ENCODE peak calls at places on chromosomes 4 and X, in seven cellular contexts. P is lung, U is Daoy, R is ascending aorta, Q is adipocyte, G is AG20443, X is AG04450. D is an unnamed sample.

GRCh38 chr4:181301735-181302380 is 941.3 kb upstream of the TENM3 start:
- DNase-seq in U (peak), X (peak), G (peak), R (no peak), Q (peak), P (no peak), D (no peak)

GRCh38 chr4:6308890-6309643 is 39.4 kb downstream of the WFS1 start:
- DNase-seq in P (no peak), G (no peak), Q (peak), X (no peak), U (peak), R (no peak), D (no peak)

GRCh38 chr4:83964996-83965541 is 429.2 kb downstream of the GPAT3 start:
- DNase-seq in X (no peak), P (no peak), G (peak), R (no peak), U (no peak), Q (peak), D (no peak)

GRCh38 chr4:158610790-158611189 is 60.9 kb downstream of the C4orf46 start:
- DNase-seq in U (peak), Q (peak), X (no peak), G (no peak), P (no peak), R (no peak), D (no peak)

GRCh38 chr4:3073158-3074077 is 920 bp downstream of the HTT-AS start:
- DNase-seq in U (no peak), Q (peak), R (no peak), G (no peak), P (peak), X (no peak), D (no peak)

GRCh38 chrX:10508891-10509290 is 111.5 kb downstream of the MID1 start:
- DNase-seq in Q (no peak), X (no peak), P (no peak), G (no peak), U (no peak), R (no peak), D (no peak)

GRCh38 chr4:164856396-164856795 is 20.6 kb upstream of the APELA start:
- DNase-seq in U (peak), X (no peak), P (no peak), Q (peak), R (no peak), G (no peak), D (no peak)

GRCh38 chr4:146943691-146944375 is 1.8 kb downstream of the TTC29 start:
- DNase-seq in P (no peak), R (no peak), X (no peak), G (no peak), Q (no peak), U (no peak), D (no peak)

GRCh38 chr4:107468812-107469211 is 251.2 kb downstream of the PAPSS1 start:
- DNase-seq in P (no peak), G (no peak), U (no peak), R (no peak), Q (no peak), X (no peak), D (no peak)

GRCh38 chr4:2290488-2290887 is 28.6 kb upstream of the MXD4 start:
- DNase-seq in R (peak), X (no peak), P (no peak), G (no peak), Q (no peak), U (no peak), D (no peak)

GRCh38 chr4:140252144-140252741 is 98.3 kb upstream of the MAML3 start:
- DNase-seq in G (no peak), P (no peak), Q (no peak), R (peak), X (no peak), U (peak), D (no peak)

GRCh38 chrX:77450415-77450814 is 3.2 kb downstream of the FGF16 start:
- DNase-seq in U (no peak), X (no peak), R (no peak), G (no peak), P (no peak), Q (no peak), D (no peak)

GRCh38 chrX:43836435-43837184 is 45.6 kb downstream of the MAOB start:
- DNase-seq in Q (peak), G (peak), U (no peak), R (no peak), P (no peak), X (peak), D (no peak)

GRCh38 chr4:167826281-167826680 is 266.1 kb upstream of the ANXA10 start:
- DNase-seq in R (no peak), Q (peak), P (no peak), U (no peak), G (no peak), X (no peak), D (no peak)

GRCh38 chrX:154434394-154435168 is 2.4 kb upstream of the GDI1 start:
- DNase-seq in P (no peak), R (no peak), X (no peak), Q (no peak), U (no peak), G (no peak), D (no peak)

GRCh38 chr4:173370130-173370476 is 651 bp upstream of the SAP30 start:
- DNase-seq in P (peak), G (peak), U (no peak), R (peak), Q (no peak), X (no peak), D (no peak)

GRCh38 chr4:182254381-182254780 is 11.2 kb downstream of the TENM3 start:
- DNase-seq in Q (no peak), G (no peak), U (no peak), X (no peak), P (no peak), R (no peak), D (no peak)

GRCh38 chr4:1775731-1776500 is 17.2 kb upstream of the FGFR3 start:
- DNase-seq in U (peak), G (peak), P (no peak), Q (peak), R (no peak), X (no peak), D (no peak)

GRCh38 chr4:84028340-84028739 is 470.8 kb downstream of the NKX6-1 start:
- DNase-seq in P (no peak), X (no peak), Q (no peak), R (no peak), G (no peak), U (no peak), D (no peak)

GRCh38 chrX:131840799-131841495 is 182.2 kb upstream of the STK26 start:
- DNase-seq in G (no peak), U (no peak), P (no peak), X (no peak), R (no peak), Q (no peak), D (no peak)